ENCODE peak calls at places on chromosomes 3 and 15, in seven cellular contexts. One of them, this sample, is unnamed.

GRCh38 chr3:10747341-10747740 is 68.7 kb upstream of the SLC6A11 start:
- DNase-seq in neuronal stem cell: no peak
- DNase-seq in IMR-90: no peak
- DNase-seq in mesenchymal stem cell: no peak
- DNase-seq in mesendoderm: no peak
- DNase-seq in H1: no peak
- DNase-seq in trophoblast cell: no peak
- DNase-seq in this sample: no peak

GRCh38 chr3:12994357-12994606 is 78.9 kb downstream of the IQSEC1 start:
- DNase-seq in neuronal stem cell: no peak
- DNase-seq in IMR-90: no peak
- DNase-seq in mesenchymal stem cell: peak; percentile 39
- DNase-seq in mesendoderm: no peak
- DNase-seq in H1: peak; percentile 71
- DNase-seq in trophoblast cell: no peak
- DNase-seq in this sample: no peak

GRCh38 chr3:69747511-69748248 is 8.4 kb downstream of the MITF start:
- DNase-seq in neuronal stem cell: no peak
- DNase-seq in IMR-90: peak; percentile 73
- DNase-seq in mesenchymal stem cell: peak; percentile 74
- DNase-seq in mesendoderm: no peak
- DNase-seq in H1: no peak
- DNase-seq in trophoblast cell: no peak
- DNase-seq in this sample: no peak

GRCh38 chr3:119206611-119207511 is 33.5 kb downstream of the UPK1B start:
- DNase-seq in neuronal stem cell: no peak
- DNase-seq in IMR-90: no peak
- DNase-seq in mesenchymal stem cell: no peak
- DNase-seq in mesendoderm: peak; percentile 94
- DNase-seq in H1: peak; percentile 47
- DNase-seq in trophoblast cell: no peak
- DNase-seq in this sample: peak; percentile 46

GRCh38 chr3:150388468-150389418 is 19.4 kb upstream of the TSC22D2 start:
- DNase-seq in neuronal stem cell: no peak
- DNase-seq in IMR-90: no peak
- DNase-seq in mesenchymal stem cell: no peak
- DNase-seq in mesendoderm: no peak
- DNase-seq in H1: no peak
- DNase-seq in trophoblast cell: no peak
- DNase-seq in this sample: no peak

GRCh38 chr3:73502609-73503560 is 121.9 kb downstream of the PDZRN3 start:
- DNase-seq in neuronal stem cell: peak; percentile 71
- DNase-seq in IMR-90: peak; percentile 98
- DNase-seq in mesenchymal stem cell: peak; percentile 73
- DNase-seq in mesendoderm: peak; percentile 86
- DNase-seq in H1: no peak
- DNase-seq in trophoblast cell: peak; percentile 59
- DNase-seq in this sample: peak; percentile 73

GRCh38 chr3:37580237-37580636 is 281.4 kb upstream of the CTDSPL start:
- DNase-seq in neuronal stem cell: no peak
- DNase-seq in IMR-90: no peak
- DNase-seq in mesenchymal stem cell: no peak
- DNase-seq in mesendoderm: no peak
- DNase-seq in H1: no peak
- DNase-seq in trophoblast cell: no peak
- DNase-seq in this sample: no peak

GRCh38 chr3:59641169-59641914 is 591.5 kb upstream of the CFAP20DC start:
- DNase-seq in neuronal stem cell: no peak
- DNase-seq in IMR-90: peak; percentile 9
- DNase-seq in mesenchymal stem cell: no peak
- DNase-seq in mesendoderm: no peak
- DNase-seq in H1: no peak
- DNase-seq in trophoblast cell: no peak
- DNase-seq in this sample: no peak

GRCh38 chr3:54621181-54621580 is 306.7 kb downstream of the LRTM1 start:
- DNase-seq in neuronal stem cell: no peak
- DNase-seq in IMR-90: no peak
- DNase-seq in mesenchymal stem cell: no peak
- DNase-seq in mesendoderm: no peak
- DNase-seq in H1: no peak
- DNase-seq in trophoblast cell: no peak
- DNase-seq in this sample: no peak

GRCh38 chr15:40310993-40311392 is 3.3 kb upstream of the PLCB2 start:
- DNase-seq in neuronal stem cell: no peak
- DNase-seq in IMR-90: no peak
- DNase-seq in mesenchymal stem cell: no peak
- DNase-seq in mesendoderm: no peak
- DNase-seq in H1: no peak
- DNase-seq in trophoblast cell: no peak
- DNase-seq in this sample: no peak

GRCh38 chr3:48573973-48574585 is 10.5 kb upstream of the UCN2 start:
- DNase-seq in neuronal stem cell: no peak
- DNase-seq in IMR-90: no peak
- DNase-seq in mesenchymal stem cell: no peak
- DNase-seq in mesendoderm: no peak
- DNase-seq in H1: no peak
- DNase-seq in trophoblast cell: no peak
- DNase-seq in this sample: no peak

GRCh38 chr15:82312611-82313349 is 36.5 kb downstream of the GOLGA6L10 start:
- DNase-seq in neuronal stem cell: no peak
- DNase-seq in IMR-90: peak; percentile 37
- DNase-seq in mesenchymal stem cell: peak; percentile 80
- DNase-seq in mesendoderm: no peak
- DNase-seq in H1: peak; percentile 38
- DNase-seq in trophoblast cell: no peak
- DNase-seq in this sample: peak; percentile 32

GRCh38 chr3:64549869-64550268 is 137.9 kb downstream of the ADAMTS9 start:
- DNase-seq in neuronal stem cell: no peak
- DNase-seq in IMR-90: no peak
- DNase-seq in mesenchymal stem cell: no peak
- DNase-seq in mesendoderm: no peak
- DNase-seq in H1: no peak
- DNase-seq in trophoblast cell: no peak
- DNase-seq in this sample: no peak

GRCh38 chr3:104849070-104849469 is 517.6 kb upstream of the ALCAM start:
- DNase-seq in neuronal stem cell: no peak
- DNase-seq in IMR-90: no peak
- DNase-seq in mesenchymal stem cell: no peak
- DNase-seq in mesendoderm: no peak
- DNase-seq in H1: no peak
- DNase-seq in trophoblast cell: no peak
- DNase-seq in this sample: no peak

GRCh38 chr3:13242364-13242737 is 169.1 kb upstream of the IQSEC1 start:
- DNase-seq in neuronal stem cell: no peak
- DNase-seq in IMR-90: no peak
- DNase-seq in mesenchymal stem cell: no peak
- DNase-seq in mesendoderm: no peak
- DNase-seq in H1: no peak
- DNase-seq in trophoblast cell: no peak
- DNase-seq in this sample: no peak

GRCh38 chr3:194687638-194688206 is 2.0 kb downstream of the FAM43A start:
- DNase-seq in neuronal stem cell: peak; percentile 82
- DNase-seq in IMR-90: peak; percentile 51
- DNase-seq in mesenchymal stem cell: peak; percentile 86
- DNase-seq in mesendoderm: peak; percentile 97
- DNase-seq in H1: peak; percentile 84
- DNase-seq in trophoblast cell: peak; percentile 77
- DNase-seq in this sample: peak; percentile 94

GRCh38 chr15:58060575-58060974 is 4.9 kb downstream of the ALDH1A2 start:
- DNase-seq in neuronal stem cell: no peak
- DNase-seq in IMR-90: no peak
- DNase-seq in mesenchymal stem cell: no peak
- DNase-seq in mesendoderm: no peak
- DNase-seq in H1: no peak
- DNase-seq in trophoblast cell: no peak
- DNase-seq in this sample: no peak

GRCh38 chr15:78739996-78740903 is 71.0 kb downstream of the ADAMTS7 start:
- DNase-seq in neuronal stem cell: peak; percentile 51
- DNase-seq in IMR-90: peak; percentile 23
- DNase-seq in mesenchymal stem cell: peak; percentile 45
- DNase-seq in mesendoderm: peak; percentile 90
- DNase-seq in H1: peak; percentile 96
- DNase-seq in trophoblast cell: peak; percentile 13
- DNase-seq in this sample: peak; percentile 91

GRCh38 chr3:151084893-151085226 is 604 bp upstream of the MED12L start:
- DNase-seq in neuronal stem cell: no peak
- DNase-seq in IMR-90: no peak
- DNase-seq in mesenchymal stem cell: no peak
- DNase-seq in mesendoderm: no peak
- DNase-seq in H1: no peak
- DNase-seq in trophoblast cell: no peak
- DNase-seq in this sample: no peak

GRCh38 chr3:119508172-119508845 is 10.0 kb downstream of the TIMMDC1 start:
- DNase-seq in neuronal stem cell: no peak
- DNase-seq in IMR-90: no peak
- DNase-seq in mesenchymal stem cell: no peak
- DNase-seq in mesendoderm: no peak
- DNase-seq in H1: no peak
- DNase-seq in trophoblast cell: no peak
- DNase-seq in this sample: no peak

GRCh38 chr3:190303887-190304286 is 18.4 kb downstream of the CLDN1 start:
- DNase-seq in neuronal stem cell: no peak
- DNase-seq in IMR-90: no peak
- DNase-seq in mesenchymal stem cell: peak; percentile 21
- DNase-seq in mesendoderm: no peak
- DNase-seq in H1: no peak
- DNase-seq in trophoblast cell: no peak
- DNase-seq in this sample: no peak

GRCh38 chr3:171457263-171458055 is 2.7 kb downstream of the TNIK start:
- DNase-seq in neuronal stem cell: no peak
- DNase-seq in IMR-90: no peak
- DNase-seq in mesenchymal stem cell: peak; percentile 17
- DNase-seq in mesendoderm: no peak
- DNase-seq in H1: no peak
- DNase-seq in trophoblast cell: no peak
- DNase-seq in this sample: no peak

GRCh38 chr3:114764056-114764492 is 383.0 kb downstream of the ZBTB20 start:
- DNase-seq in neuronal stem cell: no peak
- DNase-seq in IMR-90: peak; percentile 28
- DNase-seq in mesenchymal stem cell: no peak
- DNase-seq in mesendoderm: no peak
- DNase-seq in H1: no peak
- DNase-seq in trophoblast cell: no peak
- DNase-seq in this sample: no peak

GRCh38 chr15:34588046-34588674 is 4.7 kb upstream of the GOLGA8B start:
- DNase-seq in neuronal stem cell: peak; percentile 39
- DNase-seq in IMR-90: peak; percentile 80
- DNase-seq in mesenchymal stem cell: peak; percentile 80
- DNase-seq in mesendoderm: peak; percentile 91
- DNase-seq in H1: peak; percentile 69
- DNase-seq in trophoblast cell: peak; percentile 52
- DNase-seq in this sample: peak; percentile 73

GRCh38 chr15:64742921-64743320 is 32.5 kb downstream of the RBPMS2 start:
- DNase-seq in neuronal stem cell: no peak
- DNase-seq in IMR-90: no peak
- DNase-seq in mesenchymal stem cell: no peak
- DNase-seq in mesendoderm: no peak
- DNase-seq in H1: no peak
- DNase-seq in trophoblast cell: no peak
- DNase-seq in this sample: no peak

GRCh38 chr3:152458725-152459515 is 190.2 kb downstream of the MBNL1 start:
- DNase-seq in neuronal stem cell: no peak
- DNase-seq in IMR-90: peak; percentile 29
- DNase-seq in mesenchymal stem cell: peak; percentile 30
- DNase-seq in mesendoderm: no peak
- DNase-seq in H1: no peak
- DNase-seq in trophoblast cell: no peak
- DNase-seq in this sample: no peak

GRCh38 chr3:176906046-176906905 is 291.0 kb downstream of the TBL1XR1 start:
- DNase-seq in neuronal stem cell: no peak
- DNase-seq in IMR-90: peak; percentile 90
- DNase-seq in mesenchymal stem cell: peak; percentile 35
- DNase-seq in mesendoderm: no peak
- DNase-seq in H1: no peak
- DNase-seq in trophoblast cell: peak; percentile 27
- DNase-seq in this sample: no peak

DNA sequence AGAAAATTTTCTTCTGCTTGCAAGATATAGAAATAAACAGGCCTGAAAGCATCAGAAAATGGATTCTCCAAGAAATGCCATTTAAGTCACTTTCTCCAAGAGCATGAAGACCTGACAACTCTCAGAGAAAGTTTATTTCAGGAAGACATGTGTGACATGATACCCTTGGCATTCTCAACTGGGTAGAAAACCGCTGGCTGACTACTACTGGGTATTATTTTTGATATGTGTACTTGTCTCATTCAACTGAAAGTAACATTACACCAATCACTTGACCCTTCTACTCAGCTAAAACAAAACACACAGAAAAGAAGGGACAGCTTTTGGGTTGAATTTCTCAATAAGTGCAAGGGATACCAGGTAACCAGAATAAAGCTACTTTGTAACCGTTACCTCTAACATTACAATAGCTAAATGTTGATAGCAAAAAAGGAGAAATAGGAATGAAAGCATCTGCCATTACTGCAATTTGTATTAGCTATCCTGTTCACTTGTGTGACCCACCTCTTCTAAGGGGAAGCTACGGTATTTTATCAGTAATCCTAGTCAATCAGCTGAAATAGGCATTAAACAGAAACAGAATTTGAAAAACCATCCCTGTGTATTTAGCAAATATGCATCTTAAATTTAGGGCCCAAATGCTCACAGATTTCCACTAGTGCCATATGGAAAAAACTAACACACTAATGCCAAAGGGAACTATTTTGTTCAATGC is 7.3 kb downstream of the TRA2B start:
- DNase-seq in neuronal stem cell: no peak
- DNase-seq in IMR-90: peak; percentile 57
- DNase-seq in mesenchymal stem cell: peak; percentile 53
- DNase-seq in mesendoderm: no peak
- DNase-seq in H1: no peak
- DNase-seq in trophoblast cell: no peak
- DNase-seq in this sample: no peak
- H3K9ac ChIP-seq in neuronal stem cell: no peak overlapping the region
- H3K9ac ChIP-seq in IMR-90: no peak overlapping the region
- H3K9ac ChIP-seq in mesenchymal stem cell: peak overlapping the region; percentile 100
- H3K9ac ChIP-seq in mesendoderm: no peak overlapping the region
- H3K9ac ChIP-seq in H1: no peak overlapping the region
- H3K9ac ChIP-seq in trophoblast cell: no peak overlapping the region
- H3K9ac ChIP-seq in this sample: no peak overlapping the region

GRCh38 chr15:91670108-91670507 is 183.4 kb upstream of the SLCO3A1 start:
- DNase-seq in neuronal stem cell: no peak
- DNase-seq in IMR-90: no peak
- DNase-seq in mesenchymal stem cell: no peak
- DNase-seq in mesendoderm: no peak
- DNase-seq in H1: no peak
- DNase-seq in trophoblast cell: no peak
- DNase-seq in this sample: no peak
- H4K8ac ChIP-seq in neuronal stem cell: no peak overlapping the region
- H4K8ac ChIP-seq in IMR-90: no peak overlapping the region
- H4K8ac ChIP-seq in mesenchymal stem cell: no peak overlapping the region
- H4K8ac ChIP-seq in mesendoderm: no peak overlapping the region
- H4K8ac ChIP-seq in H1: no peak overlapping the region
- H4K8ac ChIP-seq in trophoblast cell: no peak overlapping the region
- H4K8ac ChIP-seq in this sample: no peak overlapping the region

GRCh38 chr15:44308415-44308814 is 19.9 kb downstream of the GOLM2 start:
- DNase-seq in neuronal stem cell: no peak
- DNase-seq in IMR-90: no peak
- DNase-seq in mesenchymal stem cell: no peak
- DNase-seq in mesendoderm: no peak
- DNase-seq in H1: no peak
- DNase-seq in trophoblast cell: no peak
- DNase-seq in this sample: no peak
- H3K79me1 ChIP-seq in neuronal stem cell: no peaks in the 10 kb centered on the region
- H3K79me1 ChIP-seq in IMR-90: peaks cover 27% of the 10 kb centered on the region
- H3K79me1 ChIP-seq in mesenchymal stem cell: peaks cover 23% of the 10 kb centered on the region
- H3K79me1 ChIP-seq in mesendoderm: no peaks in the 10 kb centered on the region
- H3K79me1 ChIP-seq in H1: no peaks in the 10 kb centered on the region
- H3K79me1 ChIP-seq in trophoblast cell: no peaks in the 10 kb centered on the region
- H3K79me1 ChIP-seq in this sample: no peaks in the 10 kb centered on the region

GRCh38 chr3:101847328-101847727 is 2.0 kb upstream of the NFKBIZ start:
- DNase-seq in neuronal stem cell: no peak
- DNase-seq in IMR-90: no peak
- DNase-seq in mesenchymal stem cell: peak; percentile 16
- DNase-seq in mesendoderm: no peak
- DNase-seq in H1: no peak
- DNase-seq in trophoblast cell: peak; percentile 62
- DNase-seq in this sample: no peak
- H3K9ac ChIP-seq in neuronal stem cell: no peak overlapping the region
- H3K9ac ChIP-seq in IMR-90: no peak overlapping the region
- H3K9ac ChIP-seq in mesenchymal stem cell: no peak overlapping the region
- H3K9ac ChIP-seq in mesendoderm: no peak overlapping the region
- H3K9ac ChIP-seq in H1: no peak overlapping the region
- H3K9ac ChIP-seq in trophoblast cell: no peak overlapping the region
- H3K9ac ChIP-seq in this sample: no peak overlapping the region